ENCODE peak calls at places on chromosomes 13 and 19, in four cellular contexts. M, L, W and J are unnamed samples.

GRCh38 chr13:19606152-19606551 is 27.3 kb upstream of the MPHOSPH8 start:
- DNase-seq in M (no peak), L (no peak), W (no peak), J (no peak)

GRCh38 chr19:46350758-46351159 is 3.9 kb downstream of the PPP5C start:
- DNase-seq in M (no peak), L (no peak), W (no peak), J (no peak)

GRCh38 chr19:20039203-20039723 is at the start of gene ZNF682:
- DNase-seq in M (peak), L (peak), W (peak), J (peak)

GRCh38 chr19:35213678-35214632 is 14.6 kb downstream of the FAM187B start:
- DNase-seq in M (peak), L (peak), W (peak), J (no peak)

GRCh38 chr13:50025446-50025845 is 10.2 kb downstream of the KCNRG start:
- DNase-seq in M (no peak), L (no peak), W (no peak), J (no peak)

GRCh38 chr13:50531917-50532899 is 311.3 kb downstream of the DLEU7 start:
- DNase-seq in M (no peak), L (no peak), W (no peak), J (no peak)

GRCh38 chr13:99991013-99991805 is 9.6 kb downstream of the ZIC2 start:
- DNase-seq in M (no peak), L (no peak), W (no peak), J (peak)

GRCh38 chr13:23330356-23330755 is 103.1 kb downstream of the SACS start:
- DNase-seq in M (no peak), L (no peak), W (no peak), J (no peak)

GRCh38 chr13:88919970-88920628 is 1248.9 kb downstream of the SLITRK5 start:
- DNase-seq in M (no peak), L (no peak), W (no peak), J (no peak)

GRCh38 chr13:93794197-93794885 is 567.7 kb downstream of the GPC6 start:
- DNase-seq in M (no peak), L (no peak), W (no peak), J (no peak)

GRCh38 chr13:85508683-85509329 is 290.4 kb downstream of the SLITRK6 start:
- DNase-seq in M (no peak), L (no peak), W (no peak), J (peak)

GRCh38 chr13:31965361-31966066 is 66.1 kb upstream of the FRY start:
- DNase-seq in M (no peak), L (no peak), W (no peak), J (no peak)

GRCh38 chr19:17739121-17739875 is 12.0 kb upstream of the FCHO1 start:
- DNase-seq in M (no peak), L (no peak), W (no peak), J (no peak)

GRCh38 chr19:36136975-36137686 is 2.7 kb upstream of the CAPNS1 start:
- DNase-seq in M (no peak), L (no peak), W (no peak), J (no peak)

GRCh38 chr13:66171821-66172220 is 1058.3 kb downstream of the PCDH9 start:
- DNase-seq in M (no peak), L (no peak), W (no peak), J (no peak)

GRCh38 chr13:110509478-110509926 is 52.0 kb downstream of the RAB20 start:
- DNase-seq in M (no peak), L (no peak), W (no peak), J (no peak)

GRCh38 chr13:45331123-45331619 is 9.8 kb downstream of the TPT1 start:
- DNase-seq in M (no peak), L (no peak), W (no peak), J (no peak)

GRCh38 chr13:76773695-76774094 is 112.5 kb downstream of the KCTD12 start:
- DNase-seq in M (no peak), L (no peak), W (no peak), J (no peak)

GRCh38 chr13:21395953-21396352 is 63.1 kb downstream of the ZDHHC20 start:
- DNase-seq in M (no peak), L (no peak), W (no peak), J (no peak)

GRCh38 chr19:46431824-46432223 is 3.1 kb upstream of the PNMA8C start:
- DNase-seq in M (no peak), L (no peak), W (no peak), J (peak)

GRCh38 chr19:18477042-18477760 is 39.3 kb upstream of the ISYNA1 start:
- DNase-seq in M (no peak), L (no peak), W (no peak), J (no peak)

GRCh38 chr19:2663920-2664571 is 38.4 kb downstream of the GNG7 start:
- DNase-seq in M (no peak), L (no peak), W (no peak), J (no peak)

GRCh38 chr19:35247526-35248309 is 1.1 kb upstream of the LSR start:
- DNase-seq in M (peak), L (peak), W (no peak), J (peak)

GRCh38 chr19:39679791-39680168 is 24.1 kb downstream of the LGALS16 start:
- DNase-seq in M (no peak), L (no peak), W (no peak), J (no peak)

GRCh38 chr19:4083677-4084546 is 17.2 kb upstream of the ZBTB7A start:
- DNase-seq in M (no peak), L (no peak), W (no peak), J (no peak)

GRCh38 chr19:13864223-13864512 is 12.8 kb upstream of the NANOS3 start:
- DNase-seq in M (no peak), L (no peak), W (no peak), J (no peak)

GRCh38 chr13:38824342-38824741 is 137.5 kb downstream of the FREM2 start:
- DNase-seq in M (no peak), L (no peak), W (no peak), J (no peak)

GRCh38 chr19:14432817-14433453 is at the start of gene PKN1:
- DNase-seq in M (peak), L (no peak), W (no peak), J (peak)

GRCh38 chr13:23945612-23946011 is 48.3 kb upstream of the C1QTNF9B start:
- DNase-seq in M (no peak), L (no peak), W (no peak), J (peak)

GRCh38 chr13:36051082-36051481 is 80.1 kb downstream of the DCLK1 start:
- DNase-seq in M (no peak), L (no peak), W (no peak), J (no peak)

GRCh38 chr19:6644796-6645195 is 25.2 kb downstream of the TNFSF14 start:
- DNase-seq in M (no peak), L (no peak), W (no peak), J (no peak)

GRCh38 chr19:35425682-35426081 is 22.4 kb upstream of the FFAR2 start:
- DNase-seq in M (no peak), L (no peak), W (no peak), J (no peak)

GRCh38 chr13:47117268-47117667 is 220.4 kb upstream of the HTR2A start:
- DNase-seq in M (no peak), L (no peak), W (no peak), J (no peak)

GRCh38 chr19:23787106-23787505 is 28.4 kb upstream of the ZNF681 start:
- DNase-seq in M (no peak), L (no peak), W (no peak), J (no peak)

GRCh38 chr13:20526664-20527063 is 1.0 kb upstream of the CRYL1 start:
- DNase-seq in M (no peak), L (no peak), W (no peak), J (no peak)

GRCh38 chr19:16249826-16250434 is 52.2 kb downstream of the AP1M1 start:
- DNase-seq in M (no peak), L (no peak), W (no peak), J (no peak)

GRCh38 chr13:24270639-24271131 is 38.7 kb upstream of the C1QTNF9 start:
- DNase-seq in M (no peak), L (no peak), W (peak), J (no peak)

GRCh38 chr19:48102870-48103751 is 7.5 kb downstream of the PLA2G4C start:
- DNase-seq in M (no peak), L (peak), W (no peak), J (peak)

GRCh38 chr19:13036366-13036976 is 41.2 kb downstream of the NFIX start:
- DNase-seq in M (no peak), L (no peak), W (no peak), J (no peak)